ENCODE peak calls at places on chromosomes 6 and 20, in four cellular contexts. G, F, K and P are unnamed samples.

GRCh38 chr20:9439806-9440205 is 74.6 kb upstream of the LAMP5 start:
- DNase-seq in G (no peak), F (no peak), K (no peak), P (no peak)

GRCh38 chr6:105188251-105188650 is 8.4 kb upstream of the POPDC3 start:
- DNase-seq in G (no peak), F (no peak), K (no peak), P (no peak)

GRCh38 chr20:17616480-17617211 is 46.8 kb downstream of the DSTN start:
- DNase-seq in G (no peak), F (no peak), K (no peak), P (no peak)

GRCh38 chr6:7541175-7542064 is at the start of gene DSP:
- DNase-seq in G (peak; percentile 25), F (no peak), K (peak; percentile 25), P (peak; percentile 96)

GRCh38 chr20:53865905-53866786 is 204.2 kb downstream of the BCAS1 start:
- DNase-seq in G (no peak), F (no peak), K (peak; percentile 48), P (peak; percentile 59)

GRCh38 chr6:161342039-161342438 is 68.2 kb upstream of the AGPAT4 start:
- DNase-seq in G (no peak), F (no peak), K (no peak), P (peak; percentile 10)

GRCh38 chr20:22379472-22379871 is 204.9 kb downstream of the FOXA2 start:
- DNase-seq in G (no peak), F (no peak), K (peak; percentile 45), P (no peak)

GRCh38 chr6:131054392-131055250 is 8.4 kb downstream of the EPB41L2 start:
- DNase-seq in G (no peak), F (no peak), K (no peak), P (no peak)

GRCh38 chr6:158597565-158597964 is 37.7 kb downstream of the TMEM181 start:
- DNase-seq in G (no peak), F (no peak), K (no peak), P (no peak)

GRCh38 chr6:166364480-166364879 is 18.3 kb downstream of the MPC1 start:
- DNase-seq in G (no peak), F (no peak), K (no peak), P (no peak)

GRCh38 chr6:159008656-159009288 is 8.8 kb upstream of the RSPH3 start:
- DNase-seq in G (no peak), F (no peak), K (peak; percentile 31), P (peak; percentile 25)

GRCh38 chr20:6395695-6396094 is 272.9 kb upstream of the FERMT1 start:
- DNase-seq in G (no peak), F (no peak), K (no peak), P (no peak)

GRCh38 chr6:156183678-156184077 is 593.5 kb upstream of the ARID1B start:
- DNase-seq in G (no peak), F (no peak), K (no peak), P (no peak)

GRCh38 chr20:11970243-11970836 is 52.6 kb downstream of the BTBD3 start:
- DNase-seq in G (no peak), F (no peak), K (no peak), P (no peak)

GRCh38 chr20:2752631-2753455 is 47.6 kb downstream of the CPXM1 start:
- DNase-seq in G (peak; percentile 29), F (no peak), K (peak; percentile 63), P (peak; percentile 58)

GRCh38 chr6:4693158-4693557 is 83.0 kb upstream of the CDYL start:
- DNase-seq in G (no peak), F (no peak), K (no peak), P (no peak)

GRCh38 chr6:115914098-115914497 is 146.6 kb downstream of the FRK start:
- DNase-seq in G (no peak), F (no peak), K (no peak), P (no peak)

GRCh38 chr20:17895641-17896246 is 72.8 kb downstream of the SNX5 start:
- DNase-seq in G (no peak), F (peak; percentile 11), K (peak; percentile 28), P (no peak)

GRCh38 chr6:11129908-11130565 is 18.5 kb upstream of the ERVFRD-1 start:
- DNase-seq in G (no peak), F (no peak), K (no peak), P (no peak)

GRCh38 chr20:19774086-19774933 is 16.3 kb downstream of the RIN2 start:
- DNase-seq in G (no peak), F (no peak), K (no peak), P (peak; percentile 72)

GRCh38 chr6:112470396-112470795 is 123.3 kb downstream of the RFPL4B start:
- DNase-seq in G (no peak), F (no peak), K (no peak), P (no peak)

GRCh38 chr6:71496018-71496800 is 207.6 kb downstream of the OGFRL1 start:
- DNase-seq in G (no peak), F (peak; percentile 38), K (no peak), P (no peak)

GRCh38 chr6:106290954-106291353 is 34.6 kb downstream of the ATG5 start:
- DNase-seq in G (no peak), F (no peak), K (no peak), P (no peak)

GRCh38 chr6:136812174-136812573 is 10.2 kb upstream of the PEX7 start:
- DNase-seq in G (no peak), F (no peak), K (no peak), P (no peak)

GRCh38 chr6:22102671-22103070 is 194.2 kb downstream of the PRL start:
- DNase-seq in G (no peak), F (peak; percentile 68), K (no peak), P (no peak)

GRCh38 chr6:130943738-130944137 is 116.5 kb downstream of the SMLR1 start:
- DNase-seq in G (no peak), F (no peak), K (no peak), P (peak; percentile 88)

GRCh38 chr6:79808846-79809245 is 138.5 kb downstream of the ELOVL4 start:
- DNase-seq in G (no peak), F (no peak), K (no peak), P (no peak)

GRCh38 chr6:79796197-79796596 is 151.2 kb downstream of the ELOVL4 start:
- DNase-seq in G (no peak), F (no peak), K (peak; percentile 70), P (no peak)

GRCh38 chr6:42281570-42281969 is 63.9 kb upstream of the MRPS10 start:
- DNase-seq in G (no peak), F (no peak), K (no peak), P (no peak)

GRCh38 chr6:75882734-75883133 is 133.7 kb downstream of the MYO6 start:
- DNase-seq in G (no peak), F (no peak), K (no peak), P (no peak)

GRCh38 chr6:136525586-136526195 is 24.5 kb downstream of the MAP7 start:
- DNase-seq in G (no peak), F (no peak), K (peak; percentile 46), P (no peak)

GRCh38 chr6:47722178-47722577 is 23.8 kb downstream of the ADGRF4 start:
- DNase-seq in G (no peak), F (peak; percentile 55), K (no peak), P (no peak)

GRCh38 chr6:96626749-96627353 is 63.9 kb downstream of the FHL5 start:
- DNase-seq in G (no peak), F (peak; percentile 49), K (peak; percentile 21), P (peak; percentile 21)

DNA sequence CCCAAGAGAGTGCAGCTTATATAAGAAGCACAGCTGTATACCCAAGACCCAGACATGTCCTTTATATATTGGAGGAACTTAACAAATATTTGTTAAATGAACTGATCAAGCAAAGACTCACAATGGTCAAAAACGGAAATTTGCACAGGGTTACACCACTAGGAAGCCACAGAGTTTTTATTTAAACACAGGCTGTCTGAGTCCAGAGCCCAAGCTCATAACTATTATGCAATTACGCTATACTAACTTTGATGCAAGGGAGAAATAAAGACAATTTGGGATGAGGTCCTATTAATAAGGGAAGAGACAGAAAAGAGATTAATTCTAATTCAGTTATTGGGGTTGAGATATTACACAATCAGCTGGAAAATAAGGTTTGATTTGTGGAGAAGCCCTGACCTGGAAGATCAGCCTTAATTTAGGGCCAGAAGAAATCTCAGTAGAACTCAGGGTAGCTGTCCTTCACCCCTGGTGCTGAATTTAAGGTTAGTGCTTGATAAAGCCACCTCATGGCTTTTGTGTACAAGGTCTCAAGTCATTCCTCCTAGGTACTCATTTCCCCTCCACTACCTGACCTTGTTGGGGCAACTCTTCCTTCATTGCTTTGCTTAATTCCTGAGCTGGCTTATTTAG is 10.5 kb upstream of the ZNF334 start:
- DNase-seq in G (no peak), F (no peak), K (peak; percentile 20), P (peak; percentile 68)
- TF ChIP-seq HDAC6 in G (no peak), F (no peak), K (no peak), P (no peak)

DNA sequence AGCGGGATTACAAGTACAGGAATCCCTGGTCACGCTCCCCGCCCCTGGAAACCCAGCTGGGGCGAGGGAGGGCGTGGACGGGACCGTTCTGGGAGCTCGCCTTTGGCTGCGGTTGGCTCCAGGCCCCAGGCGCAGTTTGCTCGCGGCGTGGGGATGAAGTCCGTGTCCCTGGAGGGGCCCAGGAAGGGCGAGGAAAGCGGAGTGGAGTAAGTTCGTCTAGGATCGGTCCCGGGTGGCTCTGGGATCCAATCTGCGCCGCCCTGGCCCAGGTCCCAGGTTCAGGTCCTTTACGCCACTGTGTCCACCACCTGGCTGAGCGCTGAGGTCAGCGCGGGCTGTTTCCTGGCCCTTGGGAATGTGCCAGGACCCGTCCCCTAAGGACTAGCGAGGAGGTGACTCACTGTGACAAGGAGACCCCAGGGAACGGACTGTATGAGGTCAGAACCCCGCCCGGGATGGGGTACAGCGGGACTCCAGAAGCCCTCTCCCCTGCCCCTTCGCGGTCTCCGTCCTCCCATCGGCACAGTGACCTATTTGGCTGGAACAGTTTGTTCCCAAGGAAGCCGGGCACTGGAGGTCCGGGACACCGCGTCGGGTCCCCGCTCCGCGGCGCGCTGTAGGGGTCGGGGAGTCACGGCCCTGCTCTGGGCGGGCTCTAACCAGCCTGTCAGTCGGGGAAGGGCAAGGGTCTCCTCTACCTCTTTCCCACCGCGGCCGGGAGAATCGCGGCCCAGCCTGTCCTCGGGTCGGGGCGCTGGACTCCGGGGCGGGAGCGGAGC is 718 bp downstream of the CDKN1A start:
- DNase-seq in G (no peak), F (no peak), K (peak; percentile 75), P (peak; percentile 50)
- TF ChIP-seq HDAC2 in G (no peak), F (no peak), K (no peak), P (no peak)

GRCh38 chr20:44040202-44040915 is 125.7 kb downstream of the TOX2 start:
- DNase-seq in G (no peak), F (no peak), K (no peak), P (no peak)
- TF ChIP-seq EZH2 in G (no peak), F (no peak), K (no peak), P (no peak)

GRCh38 chr6:151005896-151006632 is 140.6 kb downstream of the MTHFD1L start:
- DNase-seq in G (no peak), F (no peak), K (no peak), P (no peak)
- TF ChIP-seq HDAC6 in G (no peak), F (no peak), K (no peak), P (no peak)

GRCh38 chr6:149306967-149307366 is 10.5 kb upstream of the TAB2 start:
- DNase-seq in G (no peak), F (no peak), K (no peak), P (no peak)

GRCh38 chr6:149300563-149300962 is 16.9 kb upstream of the TAB2 start:
- DNase-seq in G (no peak), F (no peak), K (no peak), P (no peak)

GRCh38 chr6:149305372-149305771 is 12.1 kb upstream of the TAB2 start:
- DNase-seq in G (no peak), F (no peak), K (no peak), P (no peak)

GRCh38 chr6:149302723-149303122 is 14.8 kb upstream of the TAB2 start:
- DNase-seq in G (no peak), F (no peak), K (no peak), P (no peak)

GRCh38 chr6:149303468-149303867 is 14.0 kb upstream of the TAB2 start:
- DNase-seq in G (no peak), F (no peak), K (no peak), P (no peak)
- TF ChIP-seq HDAC2 in G (no peak), F (no peak), K (no peak), P (no peak)